ENCODE peak calls at places on chromosome 21, in four cellular contexts. J is CD8-positive, alpha-beta T cell; R is HFF-Myc; W is OCI-LY7. Q is an unnamed sample.
A peak's percentile ranks its signal among the peaks of the same experiment; 100 is the strongest.

GRCh38 chr21:46532080-46532479 is 72.8 kb downstream of the S100B start:
- DNase-seq in J (peak; percentile 50), W (no peak), R (no peak), Q (no peak)

GRCh38 chr21:42635848-42636534 is 17.4 kb upstream of the PDE9A start:
- DNase-seq in J (no peak), R (no peak), W (no peak), Q (no peak)

GRCh38 chr21:33402011-33402979 is 918 bp upstream of the IFNGR2 start:
- DNase-seq in W (peak; percentile 60), R (no peak), J (no peak), Q (peak; percentile 62)

GRCh38 chr21:14270631-14271030 is 54.7 kb downstream of the RBM11 start:
- DNase-seq in J (no peak), R (no peak), W (no peak), Q (no peak)

GRCh38 chr21:37766104-37766503 is 150.2 kb downstream of the KCNJ6 start:
- DNase-seq in J (no peak), W (no peak), R (no peak), Q (no peak)

GRCh38 chr21:20882462-20883415 is 115.5 kb upstream of the NCAM2 start:
- DNase-seq in W (peak; percentile 8), J (no peak), R (peak; percentile 11), Q (no peak)

GRCh38 chr21:40386301-40386911 is 460.6 kb downstream of the DSCAM start:
- DNase-seq in J (no peak), R (no peak), W (peak; percentile 7), Q (no peak)

GRCh38 chr21:38875694-38876492 is 70.2 kb downstream of the ETS2 start:
- DNase-seq in R (no peak), J (no peak), W (no peak), Q (no peak)

GRCh38 chr21:41716756-41717155 is 50.1 kb downstream of the RIPK4 start:
- DNase-seq in R (no peak), J (no peak), W (no peak), Q (no peak)

DNA sequence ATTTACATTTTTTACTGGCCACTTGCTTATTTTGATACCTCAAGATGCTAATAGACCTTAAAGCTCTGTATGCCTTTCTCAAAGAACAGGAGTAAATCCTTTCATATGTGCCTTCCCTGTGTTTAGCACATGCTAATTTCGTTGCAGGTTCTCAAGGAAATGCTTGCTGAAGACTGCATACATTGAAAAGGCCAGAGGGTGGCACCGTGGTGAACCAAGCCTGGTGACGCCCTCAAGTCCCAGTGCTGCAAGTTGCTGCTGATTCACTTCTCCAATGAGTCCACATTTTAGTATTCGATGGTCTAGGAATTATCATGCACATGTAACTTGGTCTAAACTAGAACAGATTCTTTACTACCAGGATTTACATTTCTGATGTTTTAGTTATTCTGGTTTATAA is 94.1 kb downstream of the CLDN17 start:
- DNase-seq in W (no peak), R (peak; percentile 0), J (no peak), Q (no peak)
- TF ChIP-seq CTCF in W (peak; percentile 12), R (peak; percentile 5), J (no peak), Q (no peak)

DNA sequence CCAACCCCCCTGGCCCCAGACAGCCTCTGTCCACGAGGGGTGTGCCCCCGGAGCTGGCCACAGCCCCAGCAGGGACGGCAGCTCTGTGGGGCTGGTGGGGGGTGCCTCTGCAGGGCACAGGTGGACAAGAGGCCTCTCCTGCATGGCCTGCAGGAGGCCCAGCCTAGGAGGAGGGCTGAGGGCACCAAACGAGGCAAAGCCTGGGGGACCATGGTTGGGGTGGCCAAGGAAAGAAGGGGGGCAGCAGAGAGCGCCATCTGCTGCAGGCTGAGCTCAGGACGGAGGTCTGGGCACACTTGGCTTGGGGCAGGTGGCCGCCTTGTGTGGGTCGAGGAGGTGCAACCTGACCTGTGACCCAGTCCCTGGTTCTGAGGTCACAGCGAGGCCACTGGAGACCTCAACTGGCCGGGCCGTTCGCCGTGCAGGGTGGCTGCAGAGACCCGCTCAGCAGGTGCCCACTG is 27.3 kb downstream of the RRP1 start:
- DNase-seq in J (no peak), R (no peak), W (no peak), Q (no peak)
- TF ChIP-seq CTCF in J (no peak), R (no peak), W (peak; percentile 53), Q (peak; percentile 28)

DNA sequence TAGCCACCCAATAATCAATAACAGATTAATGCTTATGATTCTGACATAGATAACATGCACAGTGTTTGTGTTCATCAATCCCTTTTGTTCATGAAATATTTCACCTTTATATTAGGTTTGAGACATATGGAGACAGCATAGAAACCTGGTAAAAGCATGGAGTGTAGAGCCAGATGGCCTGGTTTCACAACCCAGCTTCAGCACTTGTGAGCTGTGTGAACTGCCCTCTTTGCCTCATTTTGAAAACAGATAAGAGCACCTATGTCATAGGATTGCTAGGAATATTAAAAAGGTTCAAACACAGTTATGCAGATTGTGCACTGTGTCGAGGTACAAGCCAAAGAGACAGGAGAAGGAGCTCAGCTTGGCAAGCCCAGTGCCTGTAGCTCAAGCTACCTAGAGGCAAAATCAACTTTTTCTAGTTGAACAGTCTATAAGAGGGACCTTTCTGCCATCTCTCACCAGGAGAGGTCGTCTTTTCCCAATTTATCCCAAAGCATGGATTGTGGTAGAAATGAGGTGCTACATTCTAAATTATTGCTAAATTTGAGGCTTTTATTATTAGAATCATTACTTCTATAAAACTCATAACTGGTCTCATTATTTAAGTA is 5.0 kb downstream of the CHODL start:
- DNase-seq in W (no peak), J (no peak), R (no peak), Q (no peak)
- TF ChIP-seq CTCF in W (peak; percentile 46), J (no peak), R (peak; percentile 19), Q (no peak)

GRCh38 chr21:44618909-44619308 is 7.0 kb downstream of the KRTAP10-8 start:
- DNase-seq in W (peak; percentile 36), J (peak; percentile 78), R (no peak), Q (no peak)
- TF ChIP-seq CTCF in W (no peak), J (no peak), R (no peak), Q (no peak)

GRCh38 chr21:25338415-25338814 is 268.9 kb downstream of the MRPL39 start:
- DNase-seq in J (no peak), W (no peak), R (no peak), Q (no peak)

GRCh38 chr21:25343774-25344545 is 263.3 kb downstream of the MRPL39 start:
- DNase-seq in R (no peak), W (no peak), J (no peak), Q (no peak)

GRCh38 chr21:25341981-25342380 is 265.3 kb downstream of the MRPL39 start:
- DNase-seq in R (no peak), J (no peak), W (no peak), Q (no peak)

DNA sequence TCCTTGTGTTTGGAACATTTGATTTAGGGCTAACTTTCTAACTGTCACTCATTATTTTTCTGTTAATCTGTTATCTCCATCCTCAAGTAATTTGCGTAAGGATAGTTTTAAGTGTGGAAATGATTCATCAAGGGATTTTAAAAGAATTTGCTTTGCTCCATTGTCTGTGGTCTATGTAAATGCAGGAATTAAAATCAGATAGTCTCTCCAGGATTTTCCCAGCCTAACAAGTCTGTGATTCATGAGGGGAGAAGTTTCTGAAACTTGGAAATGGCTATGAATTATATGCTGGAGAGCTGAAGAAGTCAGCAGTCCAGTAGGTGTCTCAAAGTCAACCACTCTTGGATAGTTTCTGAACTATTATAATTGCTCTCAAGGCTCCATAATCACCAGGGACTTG is 264.5 kb downstream of the MRPL39 start:
- DNase-seq in J (no peak), W (no peak), R (no peak), Q (no peak)
- TF ChIP-seq CTCF in J (no peak), W (no peak), R (no peak), Q (no peak)

DNA sequence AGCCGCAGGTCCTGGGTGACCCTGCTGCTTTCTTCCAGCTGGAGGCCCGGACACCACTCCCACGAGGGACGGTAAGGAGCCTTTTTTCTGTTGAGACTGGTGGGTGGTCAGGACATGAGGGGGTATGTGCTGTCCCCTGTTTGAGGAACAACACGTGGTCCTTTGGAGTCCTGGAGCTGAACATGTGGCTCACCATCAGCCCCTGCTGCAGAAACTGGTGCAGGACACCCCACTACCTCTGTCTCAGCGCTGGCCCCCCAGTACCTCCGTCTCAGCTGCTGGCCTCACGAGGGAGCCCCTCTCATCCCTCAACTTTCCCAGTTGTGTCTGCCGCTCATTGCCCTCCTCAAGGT is 34.7 kb downstream of the SLC19A1 start:
- DNase-seq in W (no peak), J (peak; percentile 14), R (no peak), Q (no peak)
- TF ChIP-seq CTCF in W (no peak), J (no peak), R (no peak), Q (no peak)

DNA sequence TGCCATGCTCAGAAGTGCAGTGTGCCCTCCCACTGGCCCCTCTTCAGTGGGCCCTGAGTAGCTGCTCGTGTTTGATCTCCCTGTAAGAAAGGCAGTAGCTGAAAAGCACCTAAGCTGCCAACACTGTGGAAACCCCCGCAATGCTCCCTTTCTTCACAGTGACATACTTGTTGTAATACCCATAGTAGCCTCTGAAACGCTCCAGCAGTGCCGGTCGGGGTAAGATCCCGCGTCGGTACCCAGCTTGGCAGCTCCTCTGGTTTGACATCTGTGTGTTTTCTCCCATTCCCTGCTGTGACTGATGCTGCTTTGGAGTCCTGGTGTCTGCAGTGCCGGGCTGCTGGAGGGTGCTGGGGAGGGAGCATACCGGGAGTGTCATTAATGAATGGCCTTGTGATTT is 3.6 kb downstream of the CHAF1B start:
- DNase-seq in W (no peak), R (no peak), J (no peak), Q (peak; percentile 43)
- TF ChIP-seq CTCF in W (no peak), R (no peak), J (no peak), Q (no peak)

DNA sequence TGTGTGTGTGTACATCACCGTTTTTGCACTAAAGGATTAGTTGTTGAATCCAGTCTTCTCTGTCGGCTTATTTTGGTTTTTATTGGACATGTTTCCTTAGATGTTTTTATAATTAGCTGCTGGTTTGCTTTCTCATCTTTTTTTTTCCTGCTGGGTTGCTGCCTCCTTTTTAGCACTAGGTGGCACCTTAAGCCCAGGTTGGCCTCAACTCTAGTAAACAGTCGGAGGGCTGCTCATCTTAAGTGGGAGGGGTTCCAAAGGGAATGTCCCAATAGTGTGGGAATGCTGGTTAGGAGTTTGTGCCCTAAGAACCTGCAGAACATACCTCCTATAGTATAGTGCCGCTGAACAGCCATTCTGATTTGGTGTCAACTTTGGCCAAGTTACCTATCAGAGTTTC is 570.1 kb upstream of the CXADR start:
- DNase-seq in J (no peak), W (no peak), R (no peak), Q (no peak)
- TF ChIP-seq CTCF in J (no peak), W (peak; percentile 56), R (peak; percentile 53), Q (no peak)

DNA sequence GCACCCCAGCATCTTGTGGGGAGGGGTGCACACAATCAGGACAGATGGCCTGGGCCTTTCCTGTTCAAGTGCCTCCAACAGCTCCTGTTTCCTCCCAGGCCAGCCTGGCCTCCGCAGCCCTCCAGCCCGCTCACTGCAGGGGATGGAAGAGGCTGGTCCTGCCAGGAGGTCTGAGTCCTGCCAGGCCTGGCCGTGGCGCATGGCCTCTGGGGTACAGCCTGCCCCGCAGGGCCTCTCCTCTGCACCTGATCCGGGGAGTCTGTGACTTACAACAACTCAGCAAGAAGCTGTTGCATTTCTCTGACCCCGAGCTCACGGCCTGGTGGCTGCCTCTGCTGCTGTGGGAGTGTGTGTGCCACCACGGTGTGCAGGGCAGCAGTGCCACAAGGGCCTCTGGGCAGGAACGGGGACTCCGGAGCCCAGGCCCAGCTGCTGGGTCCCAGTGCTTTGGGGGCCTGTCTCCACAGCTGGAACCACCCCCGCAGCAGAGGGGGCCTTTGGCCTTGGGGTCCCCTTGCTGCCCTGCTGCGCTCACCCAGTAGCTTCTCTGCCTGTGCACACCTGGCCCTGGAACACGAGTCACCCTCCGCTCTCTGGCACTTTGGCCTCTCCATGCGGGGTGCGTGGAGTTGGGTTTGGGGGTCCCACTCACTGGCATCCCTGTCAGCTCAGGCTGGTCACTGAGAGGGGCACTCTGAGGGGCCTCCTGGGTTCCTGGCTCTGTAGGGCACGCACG is 17.4 kb upstream of the LRRC3 start:
- DNase-seq in J (peak; percentile 13), R (no peak), W (no peak), Q (no peak)
- TF ChIP-seq CTCF in J (no peak), R (no peak), W (no peak), Q (no peak)